ENCODE peak calls at places on chromosome 10, in four cellular contexts. A is sigmoid colon, U is K562, H is suprapubic skin. M is an unnamed sample. For H3K4me1, the result is how much of the 10 kb centered on the place peaks cover.

GRCh38 chr10:43343126-43343525 is 28.3 kb upstream of the FXYD4 start:
- DNase-seq in A (no peak), U (no peak), H (no peak), M (no peak)

GRCh38 chr10:23384364-23384763 is 39.8 kb upstream of the C10orf67 start:
- DNase-seq in A (no peak), U (no peak), H (no peak), M (no peak)

GRCh38 chr10:93815304-93816091 is 57.8 kb downstream of the LGI1 start:
- DNase-seq in A (no peak), U (no peak), H (no peak), M (no peak)

GRCh38 chr10:71512794-71513379 is 116.2 kb downstream of the CDH23 start:
- DNase-seq in A (no peak), U (no peak), H (no peak), M (peak)

GRCh38 chr10:28250782-28251181 is 52.1 kb downstream of the MPP7 start:
- DNase-seq in A (no peak), U (no peak), H (no peak), M (no peak)

GRCh38 chr10:132066812-132067211 is 1.1 kb downstream of the JAKMIP3 start:
- DNase-seq in A (no peak), U (no peak), H (peak), M (peak)

GRCh38 chr10:102153093-102153620 is 968 bp downstream of the NOLC1 start:
- DNase-seq in A (no peak), U (no peak), H (no peak), M (no peak)

GRCh38 chr10:16952610-16953009 is 135.4 kb upstream of the RSU1 start:
- DNase-seq in A (no peak), U (peak), H (no peak), M (no peak)

GRCh38 chr10:104309980-104310978 is 28.0 kb downstream of the ITPRIP start:
- DNase-seq in A (peak), U (no peak), H (peak), M (no peak)

GRCh38 chr10:128211953-128212727 is 85.9 kb upstream of the MKI67 start:
- DNase-seq in A (peak), U (peak), H (peak), M (peak)

GRCh38 chr10:13990918-13991317 is 339.8 kb downstream of the FRMD4A start:
- DNase-seq in A (no peak), U (no peak), H (no peak), M (no peak)

GRCh38 chr10:112435013-112435619 is 11.6 kb downstream of the ZDHHC6 start:
- DNase-seq in A (no peak), U (no peak), H (no peak), M (no peak)

GRCh38 chr10:6035926-6036575 is 26.1 kb downstream of the IL2RA start:
- DNase-seq in A (peak), U (no peak), H (no peak), M (no peak)

GRCh38 chr10:118340486-118340885 is 1.6 kb downstream of the FAM204A start:
- DNase-seq in A (no peak), U (peak), H (no peak), M (no peak)

GRCh38 chr10:121628859-121629258 is 30.6 kb upstream of the FGFR2 start:
- DNase-seq in A (no peak), U (no peak), H (peak), M (no peak)

GRCh38 chr10:35046074-35046473 is 44.1 kb downstream of the CUL2 start:
- DNase-seq in A (no peak), U (no peak), H (no peak), M (no peak)

GRCh38 chr10:72340510-72340895 is 14.2 kb downstream of the DNAJB12 start:
- DNase-seq in A (no peak), U (peak), H (no peak), M (peak)

GRCh38 chr10:103395754-103396066 is 565 bp downstream of the ATP5MK start:
- DNase-seq in A (no peak), U (no peak), H (no peak), M (no peak)

GRCh38 chr10:131736321-131736980 is 164.4 kb upstream of the PPP2R2D start:
- DNase-seq in A (peak), U (no peak), H (peak), M (no peak)

GRCh38 chr10:94093286-94093905 is 99.7 kb downstream of the PLCE1 start:
- DNase-seq in A (no peak), U (no peak), H (no peak), M (no peak)

GRCh38 chr10:69494626-69495558 is 43.6 kb downstream of the TSPAN15 start:
- DNase-seq in A (peak), U (no peak), H (no peak), M (no peak)

GRCh38 chr10:88583584-88583957 is 453 bp upstream of the RNLS start:
- DNase-seq in A (no peak), U (no peak), H (no peak), M (no peak)

GRCh38 chr10:10677479-10677878 is 340.2 kb upstream of the CELF2 start:
- DNase-seq in A (no peak), U (no peak), H (peak), M (no peak)

GRCh38 chr10:83522881-83523386 is 616.4 kb upstream of the GHITM start:
- DNase-seq in A (no peak), U (no peak), H (no peak), M (no peak)

GRCh38 chr10:25725917-25726716 is 207.9 kb upstream of the MYO3A start:
- DNase-seq in A (no peak), U (peak), H (no peak), M (no peak)

GRCh38 chr10:10044959-10045764 is 972.5 kb upstream of the CELF2 start:
- DNase-seq in A (no peak), U (no peak), H (no peak), M (no peak)

GRCh38 chr10:89645742-89646172 is 715 bp upstream of the PANK1 start:
- DNase-seq in A (no peak), U (no peak), H (no peak), M (no peak)

GRCh38 chr10:51162002-51162401 is 87.7 kb downstream of the PRKG1 start:
- DNase-seq in A (no peak), U (peak), H (no peak), M (no peak)

GRCh38 chr10:126959431-126959830 is 54.2 kb downstream of the DOCK1 start:
- DNase-seq in A (no peak), U (no peak), H (no peak), M (no peak)

GRCh38 chr10:132370426-132371340 is 26.3 kb upstream of the PWWP2B start:
- DNase-seq in A (no peak), U (no peak), H (peak), M (no peak)

GRCh38 chr10:77160679-77161078 is 476.9 kb downstream of the KCNMA1 start:
- DNase-seq in A (no peak), U (no peak), H (no peak), M (no peak)
- H3K4me1 ChIP-seq in A (half or more), U (under half), H (under half), M (under half)

DNA sequence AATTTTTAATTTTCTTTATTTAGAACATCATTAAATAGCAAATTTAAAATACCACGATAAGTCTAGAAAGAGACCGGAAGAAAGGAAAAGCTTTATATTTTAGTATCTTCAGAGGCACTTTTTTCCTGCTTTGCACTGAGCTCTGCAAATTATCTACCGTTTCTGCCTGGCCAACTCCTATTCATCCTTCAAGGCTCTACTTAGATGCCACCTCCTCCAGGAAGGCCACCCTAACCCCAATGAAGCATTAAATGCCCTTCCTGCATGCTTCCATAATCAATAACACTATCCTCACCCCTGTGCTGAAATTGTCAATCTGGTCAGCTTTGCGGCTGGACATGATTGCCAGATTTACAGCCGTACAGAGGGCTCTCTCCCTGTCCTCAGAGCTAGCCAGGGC is 141.8 kb upstream of the CHST15 start:
- DNase-seq in A (no peak), U (no peak), H (no peak), M (no peak)
- TF ChIP-seq POLR2AphosphoS5 in A (no peak), U (no peak), H (no peak), M (no peak)

GRCh38 chr10:79402951-79403350 is 42.5 kb downstream of the ZCCHC24 start:
- DNase-seq in A (peak), U (no peak), H (no peak), M (no peak)
- H3K4me1 ChIP-seq in A (under half), U (under half), H (half or more), M (half or more)

DNA sequence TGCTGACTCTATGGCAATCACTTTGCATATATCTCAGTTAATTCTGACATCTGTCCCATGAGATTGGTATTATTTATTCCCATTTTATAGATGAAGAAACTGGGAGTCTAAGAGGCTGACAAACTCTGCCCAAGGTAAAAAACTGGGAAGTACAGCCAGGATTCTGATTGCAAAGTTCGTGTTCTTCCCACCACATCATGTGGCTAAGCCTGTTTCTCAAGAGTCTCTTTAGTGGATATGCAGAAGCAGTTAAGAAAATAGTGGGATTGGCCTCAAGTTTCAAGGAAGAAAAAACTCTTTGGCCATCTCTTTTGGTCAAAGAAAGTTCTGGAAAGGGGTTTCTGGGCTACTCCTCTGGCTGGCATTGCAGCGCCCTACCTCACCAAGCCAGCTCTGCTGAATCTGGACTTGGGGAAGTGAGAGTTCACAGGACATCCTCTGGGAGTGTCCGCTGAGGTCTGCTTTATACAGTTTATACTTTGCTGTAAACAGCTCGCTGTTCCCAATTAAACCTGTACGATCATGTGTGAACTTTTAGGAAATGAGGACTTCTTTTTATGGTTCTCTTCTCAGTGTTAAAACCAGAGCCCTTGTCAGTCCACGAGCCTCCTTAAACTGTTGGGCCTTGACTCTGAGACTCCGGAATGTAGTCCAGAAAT is 12.2 kb upstream of the BMPR1A start:
- DNase-seq in A (peak), U (no peak), H (no peak), M (no peak)
- TF ChIP-seq POLR2AphosphoS5 in A (peak), U (no peak), H (no peak), M (no peak)

M was measured in upper lobe of left lung.